ENCODE peak calls at places on chromosome 15, in six cellular contexts. One of them, this sample, is unnamed.

GRCh38 chr15:25327671-25328070 is 111.2 kb downstream of the UBE3A start:
- DNase-seq in K562: no peak
- DNase-seq in HCT116: no peak
- DNase-seq in SK-N-SH: no peak
- DNase-seq in HepG2: peak
- DNase-seq in GM12878: no peak
- DNase-seq in this sample: no peak

GRCh38 chr15:97037080-97037479 is 706.6 kb downstream of the NR2F2 start:
- DNase-seq in HepG2: no peak
- DNase-seq in GM12878: no peak
- DNase-seq in SK-N-SH: no peak
- DNase-seq in HCT116: no peak
- DNase-seq in K562: no peak
- DNase-seq in this sample: no peak

GRCh38 chr15:62474771-62475124 is 309.7 kb upstream of the C2CD4B start:
- DNase-seq in SK-N-SH: no peak
- DNase-seq in K562: no peak
- DNase-seq in GM12878: no peak
- DNase-seq in HCT116: no peak
- DNase-seq in HepG2: no peak
- DNase-seq in this sample: no peak

GRCh38 chr15:47675735-47676134 is 41.6 kb upstream of the SEMA6D start:
- DNase-seq in SK-N-SH: no peak
- DNase-seq in HCT116: no peak
- DNase-seq in HepG2: no peak
- DNase-seq in GM12878: no peak
- DNase-seq in K562: no peak
- DNase-seq in this sample: peak

GRCh38 chr15:81722982-81723381 is 322.8 kb downstream of the MEX3B start:
- DNase-seq in SK-N-SH: no peak
- DNase-seq in HCT116: no peak
- DNase-seq in K562: no peak
- DNase-seq in HepG2: no peak
- DNase-seq in GM12878: no peak
- DNase-seq in this sample: no peak

GRCh38 chr15:66946578-66947164 is 118.7 kb upstream of the SMAD3 start:
- DNase-seq in HCT116: peak
- DNase-seq in HepG2: peak
- DNase-seq in K562: peak
- DNase-seq in GM12878: peak
- DNase-seq in SK-N-SH: peak
- DNase-seq in this sample: no peak

GRCh38 chr15:67068724-67069400 is 3.5 kb downstream of the SMAD3 start:
- DNase-seq in HepG2: no peak
- DNase-seq in HCT116: no peak
- DNase-seq in K562: no peak
- DNase-seq in SK-N-SH: no peak
- DNase-seq in GM12878: no peak
- DNase-seq in this sample: no peak

GRCh38 chr15:49830411-49830810 is 209.6 kb downstream of the DTWD1 start:
- DNase-seq in HCT116: no peak
- DNase-seq in HepG2: no peak
- DNase-seq in K562: no peak
- DNase-seq in SK-N-SH: no peak
- DNase-seq in GM12878: no peak
- DNase-seq in this sample: no peak

GRCh38 chr15:31314380-31314779 is 12.3 kb upstream of the KLF13 start:
- DNase-seq in K562: no peak
- DNase-seq in GM12878: no peak
- DNase-seq in HCT116: no peak
- DNase-seq in HepG2: no peak
- DNase-seq in SK-N-SH: no peak
- DNase-seq in this sample: no peak

GRCh38 chr15:82263350-82263749 is 732 bp downstream of the SAXO2 start:
- DNase-seq in K562: no peak
- DNase-seq in SK-N-SH: peak
- DNase-seq in GM12878: no peak
- DNase-seq in HepG2: peak
- DNase-seq in HCT116: no peak
- DNase-seq in this sample: no peak

GRCh38 chr15:87312221-87312620 is 944.3 kb downstream of the NTRK3 start:
- DNase-seq in K562: no peak
- DNase-seq in GM12878: no peak
- DNase-seq in HCT116: no peak
- DNase-seq in HepG2: no peak
- DNase-seq in SK-N-SH: no peak
- DNase-seq in this sample: no peak

GRCh38 chr15:25936004-25936403 is 72.9 kb upstream of the ATP10A start:
- DNase-seq in HCT116: no peak
- DNase-seq in HepG2: no peak
- DNase-seq in K562: no peak
- DNase-seq in GM12878: no peak
- DNase-seq in SK-N-SH: no peak
- DNase-seq in this sample: no peak

GRCh38 chr15:88810449-88810848 is 7.2 kb downstream of the ACAN start:
- DNase-seq in HCT116: no peak
- DNase-seq in K562: no peak
- DNase-seq in GM12878: no peak
- DNase-seq in HepG2: no peak
- DNase-seq in SK-N-SH: no peak
- DNase-seq in this sample: no peak

GRCh38 chr15:66008920-66009572 is 139.8 kb downstream of the RAB11A start:
- DNase-seq in SK-N-SH: no peak
- DNase-seq in HCT116: peak
- DNase-seq in K562: peak
- DNase-seq in HepG2: no peak
- DNase-seq in GM12878: peak
- DNase-seq in this sample: no peak

GRCh38 chr15:29805708-29806104 is 16.6 kb downstream of the TJP1 start:
- DNase-seq in HCT116: no peak
- DNase-seq in HepG2: no peak
- DNase-seq in K562: no peak
- DNase-seq in GM12878: no peak
- DNase-seq in SK-N-SH: no peak
- DNase-seq in this sample: no peak

GRCh38 chr15:82810061-82810862 is 834 bp downstream of the WHAMM start:
- DNase-seq in K562: no peak
- DNase-seq in HCT116: no peak
- DNase-seq in SK-N-SH: peak
- DNase-seq in GM12878: no peak
- DNase-seq in HepG2: peak
- DNase-seq in this sample: no peak

GRCh38 chr15:51371271-51371670 is 29.8 kb downstream of the GLDN start:
- DNase-seq in K562: no peak
- DNase-seq in SK-N-SH: no peak
- DNase-seq in HCT116: no peak
- DNase-seq in GM12878: no peak
- DNase-seq in HepG2: no peak
- DNase-seq in this sample: no peak

GRCh38 chr15:34365073-34365825 is 1.7 kb downstream of the LPCAT4 start:
- DNase-seq in K562: no peak
- DNase-seq in HepG2: no peak
- DNase-seq in SK-N-SH: no peak
- DNase-seq in GM12878: no peak
- DNase-seq in HCT116: no peak
- DNase-seq in this sample: no peak

GRCh38 chr15:48862705-48863104 is 15.2 kb upstream of the EID1 start:
- DNase-seq in HCT116: no peak
- DNase-seq in HepG2: no peak
- DNase-seq in K562: peak
- DNase-seq in SK-N-SH: no peak
- DNase-seq in GM12878: no peak
- DNase-seq in this sample: no peak

GRCh38 chr15:33400941-33401340 is 90.2 kb downstream of the RYR3 start:
- DNase-seq in SK-N-SH: no peak
- DNase-seq in HepG2: no peak
- DNase-seq in K562: no peak
- DNase-seq in GM12878: no peak
- DNase-seq in HCT116: no peak
- DNase-seq in this sample: no peak

GRCh38 chr15:94631608-94632007 is 400.2 kb downstream of the MCTP2 start:
- DNase-seq in GM12878: no peak
- DNase-seq in HCT116: no peak
- DNase-seq in HepG2: no peak
- DNase-seq in SK-N-SH: no peak
- DNase-seq in K562: no peak
- DNase-seq in this sample: no peak

GRCh38 chr15:43774062-43774461 is 2.7 kb downstream of the ELL3 start:
- DNase-seq in HCT116: no peak
- DNase-seq in SK-N-SH: no peak
- DNase-seq in HepG2: no peak
- DNase-seq in K562: no peak
- DNase-seq in GM12878: no peak
- DNase-seq in this sample: no peak

GRCh38 chr15:43776718-43777292 is at the start of gene ELL3:
- DNase-seq in HCT116: peak
- DNase-seq in K562: peak
- DNase-seq in SK-N-SH: peak
- DNase-seq in GM12878: no peak
- DNase-seq in HepG2: peak
- DNase-seq in this sample: peak

GRCh38 chr15:43776101-43776717 is 557 bp downstream of the ELL3 start:
- DNase-seq in GM12878: peak
- DNase-seq in K562: no peak
- DNase-seq in HepG2: no peak
- DNase-seq in SK-N-SH: no peak
- DNase-seq in HCT116: no peak
- DNase-seq in this sample: no peak

GRCh38 chr15:43777293-43777819 is 590 bp upstream of the ELL3 start:
- DNase-seq in HCT116: peak
- DNase-seq in SK-N-SH: peak
- DNase-seq in K562: no peak
- DNase-seq in GM12878: peak
- DNase-seq in HepG2: peak
- DNase-seq in this sample: peak

DNA sequence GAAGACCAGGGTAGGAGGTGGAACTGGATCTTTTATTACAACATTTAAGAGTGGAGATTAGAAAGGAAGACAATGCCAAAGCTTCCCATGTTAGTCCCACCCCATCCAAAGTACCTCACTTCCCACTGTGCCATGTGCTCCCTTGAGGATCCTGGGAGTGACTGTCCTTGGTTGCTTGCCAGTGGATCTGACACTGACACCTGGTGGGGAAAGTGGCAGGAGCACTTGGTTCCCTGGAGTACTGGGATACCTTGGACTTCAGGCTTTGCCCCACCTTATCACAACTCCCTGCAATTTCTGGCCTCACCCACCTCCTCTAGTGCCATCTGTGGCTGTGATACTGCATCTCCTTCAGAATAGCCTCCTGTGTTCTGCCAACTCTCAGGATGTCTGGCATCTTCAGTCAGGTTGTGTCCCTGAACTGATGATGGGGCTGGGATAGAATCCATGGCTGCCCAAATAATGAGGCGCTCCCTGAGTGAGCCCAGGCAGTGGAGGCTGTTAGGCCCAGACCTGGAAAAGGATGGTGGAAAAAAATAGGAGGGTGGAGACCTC is 1.3 kb downstream of the ELL3 start:
- DNase-seq in GM12878: no peak
- DNase-seq in HepG2: peak
- DNase-seq in HCT116: peak
- DNase-seq in K562: no peak
- DNase-seq in SK-N-SH: peak
- DNase-seq in this sample: peak
- TF ChIP-seq POLR2AphosphoS5 in GM12878: no peak
- TF ChIP-seq POLR2AphosphoS5 in HepG2: no peak
- TF ChIP-seq POLR2AphosphoS5 in HCT116: peak
- TF ChIP-seq POLR2AphosphoS5 in K562: no peak
- TF ChIP-seq POLR2AphosphoS5 in SK-N-SH: no peak
- TF ChIP-seq POLR2AphosphoS5 in this sample: no peak

GRCh38 chr15:90553248-90553745 is 23.6 kb downstream of the CRTC3 start:
- DNase-seq in GM12878: no peak
- DNase-seq in SK-N-SH: no peak
- DNase-seq in K562: no peak
- DNase-seq in HepG2: no peak
- DNase-seq in HCT116: no peak
- DNase-seq in this sample: no peak
- TF ChIP-seq JUND in GM12878: no peak
- TF ChIP-seq JUND in SK-N-SH: no peak
- TF ChIP-seq JUND in K562: no peak
- TF ChIP-seq JUND in HepG2: no peak
- TF ChIP-seq JUND in HCT116: no peak
- TF ChIP-seq JUND in this sample: no peak

GRCh38 chr15:98077186-98077585 is 116.7 kb downstream of the ARRDC4 start:
- DNase-seq in GM12878: no peak
- DNase-seq in HepG2: no peak
- DNase-seq in SK-N-SH: no peak
- DNase-seq in HCT116: no peak
- DNase-seq in K562: peak
- DNase-seq in this sample: no peak

GRCh38 chr15:98075441-98075840 is 114.9 kb downstream of the ARRDC4 start:
- DNase-seq in HCT116: no peak
- DNase-seq in GM12878: no peak
- DNase-seq in SK-N-SH: no peak
- DNase-seq in HepG2: no peak
- DNase-seq in K562: no peak
- DNase-seq in this sample: no peak

GRCh38 chr15:98071786-98072185 is 111.3 kb downstream of the ARRDC4 start:
- DNase-seq in GM12878: no peak
- DNase-seq in K562: no peak
- DNase-seq in HCT116: no peak
- DNase-seq in HepG2: no peak
- DNase-seq in SK-N-SH: no peak
- DNase-seq in this sample: no peak

DNA sequence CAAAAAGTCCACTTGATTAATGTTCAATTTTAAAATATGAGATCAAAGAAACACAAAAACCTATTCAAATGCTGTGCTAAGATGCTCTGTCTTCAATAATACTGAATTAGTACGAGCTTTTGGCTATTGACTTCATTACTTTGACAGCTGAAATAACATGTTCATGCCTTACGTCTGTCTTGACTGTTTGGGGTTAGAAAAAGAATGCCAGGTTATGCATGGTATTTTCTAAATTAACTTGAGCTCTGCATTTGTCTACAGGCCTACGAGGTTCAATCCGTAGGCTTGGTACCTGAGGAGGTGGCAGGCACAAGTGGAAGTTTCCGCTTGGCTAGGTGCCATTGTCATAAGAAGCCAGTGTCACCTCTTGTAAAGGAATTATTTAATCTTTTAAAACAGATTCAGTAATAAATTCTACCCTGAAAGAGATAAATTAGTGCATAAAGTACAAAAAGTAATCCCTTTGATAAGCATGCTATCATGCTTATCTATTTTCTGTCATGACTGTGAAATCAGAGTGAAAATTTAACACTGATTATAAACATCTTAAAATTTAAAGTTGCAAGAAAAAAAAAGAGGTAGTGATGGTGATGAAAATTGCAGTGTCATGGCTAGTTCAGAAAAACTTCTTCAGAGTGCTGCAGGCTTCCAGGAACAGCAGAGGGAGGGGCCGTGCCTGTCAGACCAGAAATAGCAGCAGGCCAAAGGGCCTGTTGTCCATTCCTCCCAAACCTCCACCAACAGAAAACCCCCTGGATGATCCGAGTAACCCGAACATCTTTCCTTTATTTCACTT is 115.7 kb downstream of the ARRDC4 start:
- DNase-seq in K562: peak
- DNase-seq in SK-N-SH: no peak
- DNase-seq in HepG2: no peak
- DNase-seq in GM12878: no peak
- DNase-seq in HCT116: no peak
- DNase-seq in this sample: no peak
- TF ChIP-seq POLR2AphosphoS5 in K562: no peak
- TF ChIP-seq POLR2AphosphoS5 in SK-N-SH: no peak
- TF ChIP-seq POLR2AphosphoS5 in HepG2: no peak
- TF ChIP-seq POLR2AphosphoS5 in GM12878: no peak
- TF ChIP-seq POLR2AphosphoS5 in HCT116: no peak
- TF ChIP-seq POLR2AphosphoS5 in this sample: no peak

GRCh38 chr15:78174398-78174797 is 25.2 kb downstream of the IDH3A start:
- DNase-seq in SK-N-SH: no peak
- DNase-seq in HepG2: no peak
- DNase-seq in K562: no peak
- DNase-seq in GM12878: no peak
- DNase-seq in HCT116: no peak
- DNase-seq in this sample: no peak
- TF ChIP-seq JUND in SK-N-SH: no peak
- TF ChIP-seq JUND in HepG2: no peak
- TF ChIP-seq JUND in K562: no peak
- TF ChIP-seq JUND in GM12878: no peak
- TF ChIP-seq JUND in HCT116: no peak
- TF ChIP-seq JUND in this sample: no peak